ENCODE peak calls at places on chromosomes 12 and 14, in seven cellular contexts. N is tibial artery, D is heart left ventricle, S is foreskin fibroblast, E is choroid plexus epithelial cell, B is lower leg skin, U is HepG2. M is an unnamed sample.

GRCh38 chr12:26564391-26564790 is 268.6 kb downstream of the ITPR2 start:
- DNase-seq in N (no peak), D (no peak), S (peak), E (peak), B (no peak), U (no peak), M (no peak)

GRCh38 chr14:32183151-32184048 is 18.4 kb upstream of the RNU6-7 start:
- DNase-seq in N (no peak), D (no peak), S (no peak), E (no peak), B (no peak), U (no peak), M (no peak)

GRCh38 chr12:68971404-68971803 is 38.4 kb upstream of the CPM start:
- DNase-seq in N (no peak), D (no peak), S (peak), E (peak), B (no peak), U (no peak), M (no peak)

GRCh38 chr14:103546651-103547454 is 15.6 kb downstream of the BAG5 start:
- DNase-seq in N (no peak), D (no peak), S (peak), E (peak), B (peak), U (peak), M (peak)

GRCh38 chr14:32397871-32398640 is 69.0 kb downstream of the AKAP6 start:
- DNase-seq in N (peak), D (no peak), S (peak), E (peak), B (peak), U (no peak), M (no peak)

GRCh38 chr12:38906482-38907170 is 1.2 kb upstream of the CPNE8 start:
- DNase-seq in N (peak), D (peak), S (peak), E (peak), B (peak), U (peak), M (peak)

GRCh38 chr14:25056688-25057078 is 6.7 kb upstream of the STXBP6 start:
- DNase-seq in N (no peak), D (no peak), S (peak), E (no peak), B (no peak), U (no peak), M (no peak)

GRCh38 chr14:35814371-35815005 is 5.4 kb upstream of the RALGAPA1 start:
- DNase-seq in N (peak), D (peak), S (peak), E (peak), B (no peak), U (peak), M (no peak)

GRCh38 chr12:113759135-113759534 is 207.0 kb downstream of the RBM19 start:
- DNase-seq in N (no peak), D (no peak), S (no peak), E (no peak), B (no peak), U (no peak), M (no peak)

GRCh38 chr12:490260-490659 is 30.5 kb downstream of the B4GALNT3 start:
- DNase-seq in N (no peak), D (no peak), S (no peak), E (no peak), B (no peak), U (no peak), M (no peak)

GRCh38 chr12:53759261-53759660 is 7.5 kb upstream of the CISTR start:
- DNase-seq in N (no peak), D (no peak), S (no peak), E (no peak), B (no peak), U (no peak), M (no peak)

GRCh38 chr12:53758081-53758769 is 6.4 kb upstream of the CISTR start:
- DNase-seq in N (no peak), D (no peak), S (no peak), E (no peak), B (no peak), U (no peak), M (no peak)

GRCh38 chr12:53755451-53756290 is 3.9 kb upstream of the CISTR start:
- DNase-seq in N (no peak), D (no peak), S (no peak), E (no peak), B (no peak), U (no peak), M (no peak)

GRCh38 chr12:53756300-53757094 is 4.7 kb upstream of the CISTR start:
- DNase-seq in N (no peak), D (no peak), S (no peak), E (no peak), B (no peak), U (no peak), M (no peak)

GRCh38 chr12:53757095-53757770 is 5.5 kb upstream of the CISTR start:
- DNase-seq in N (peak), D (peak), S (peak), E (peak), B (peak), U (peak), M (peak)
- H3K4me3 ChIP-seq in N (no peak), D (no peak), S (no peak), E (no peak), B (no peak), U (no peak), M (peak)

DNA sequence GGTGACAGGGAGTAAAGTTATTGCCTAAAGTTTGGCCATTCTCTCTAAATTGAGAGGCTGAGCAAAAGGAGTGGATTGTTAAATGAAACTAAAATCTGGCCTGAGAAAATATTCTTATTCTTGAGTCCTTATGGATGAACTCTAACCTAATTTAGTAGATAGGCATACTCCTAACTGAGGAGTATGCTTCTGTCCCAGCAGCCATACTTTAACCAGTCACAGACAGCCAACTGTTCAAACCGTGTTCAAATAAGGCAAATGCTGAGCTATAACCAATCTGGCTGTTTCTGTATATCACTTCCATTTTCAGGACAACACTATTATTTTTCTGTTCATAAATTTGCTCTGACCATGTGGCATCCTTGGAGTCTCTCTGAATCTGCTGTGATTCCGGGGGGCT is 75.9 kb upstream of the RERGL start:
- DNase-seq in N (no peak), D (no peak), S (no peak), E (no peak), B (no peak), U (no peak), M (no peak)
- H3K4me3 ChIP-seq in N (no peak), D (no peak), S (peak), E (no peak), B (no peak), U (no peak), M (no peak)

GRCh38 chr14:100066984-100067383 is 1.8 kb downstream of the EVL start:
- DNase-seq in N (no peak), D (no peak), S (no peak), E (no peak), B (no peak), U (no peak), M (no peak)

GRCh38 chr14:100065161-100065871 is at the start of gene EVL:
- DNase-seq in N (no peak), D (no peak), S (no peak), E (no peak), B (no peak), U (no peak), M (peak)

GRCh38 chr14:100067481-100067880 is 2.3 kb downstream of the EVL start:
- DNase-seq in N (no peak), D (no peak), S (no peak), E (no peak), B (no peak), U (no peak), M (no peak)

GRCh38 chr14:100067971-100068959 is 3.0 kb downstream of the EVL start:
- DNase-seq in N (peak), D (peak), S (peak), E (peak), B (peak), U (no peak), M (no peak)

GRCh38 chr14:100065942-100066574 is 836 bp downstream of the EVL start:
- DNase-seq in N (no peak), D (no peak), S (no peak), E (no peak), B (no peak), U (no peak), M (no peak)
- H3K4me3 ChIP-seq in N (no peak), D (no peak), S (no peak), E (no peak), B (no peak), U (no peak), M (no peak)

DNA sequence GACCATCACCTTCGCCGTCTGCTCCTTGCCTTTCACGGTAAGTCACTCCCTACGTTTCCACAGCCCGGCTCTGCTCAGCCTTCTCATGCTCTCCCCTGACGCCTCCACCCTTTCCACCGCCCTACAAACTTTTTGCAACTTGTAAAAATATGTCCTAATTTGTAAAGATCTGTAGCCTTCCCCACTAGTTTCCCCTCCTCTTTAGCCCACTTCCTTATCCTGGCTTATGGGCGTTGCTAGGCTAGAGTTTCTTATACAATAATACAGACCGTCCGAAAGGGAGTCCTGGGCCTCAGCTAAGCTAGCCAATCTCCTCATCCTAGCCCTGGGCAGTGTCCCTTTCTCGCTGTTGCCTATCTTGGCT is 1.2 kb downstream of the PTGER2 start:
- DNase-seq in N (no peak), D (no peak), S (no peak), E (peak), B (no peak), U (no peak), M (no peak)
- H3K4me3 ChIP-seq in N (peak), D (no peak), S (peak), E (peak), B (no peak), U (no peak), M (peak)

M was measured in kidney.